ENCODE peak calls at places on chromosomes 3 and 15, in ten cellular contexts. W is AG04450, M is astrocyte, J is GM13977, H is GM12864, P is heart right ventricle, I is progenitor cell of endocrine pancreas, O is OCI-LY7, Q is AG09319, R is psoas muscle. B is an unnamed sample.

GRCh38 chr3:155890671-155891190 is 20.3 kb downstream of the GMPS start:
- DNase-seq in W (peak), J (no peak), I (no peak), O (no peak), R (no peak), P (peak), M (peak), Q (peak), H (no peak), B (no peak)

GRCh38 chr15:78156653-78157052 is 7.5 kb downstream of the IDH3A start:
- DNase-seq in P (no peak), M (no peak), R (no peak), W (no peak), J (no peak), O (no peak), Q (no peak), H (no peak), I (no peak), B (no peak)

GRCh38 chr3:77348244-77348855 is 308.5 kb downstream of the ROBO2 start:
- DNase-seq in O (peak), M (no peak), W (no peak), Q (no peak), H (no peak), R (no peak), J (no peak), I (no peak), P (no peak), B (no peak)

GRCh38 chr3:33490641-33491241 is 50.5 kb upstream of the UBP1 start:
- DNase-seq in M (no peak), R (no peak), H (no peak), P (no peak), W (no peak), O (peak), Q (no peak), I (no peak), J (no peak), B (no peak)

GRCh38 chr3:56748663-56749231 is 53.0 kb downstream of the ARHGEF3 start:
- DNase-seq in R (no peak), Q (no peak), P (no peak), H (no peak), M (no peak), J (no peak), W (no peak), I (no peak), O (no peak), B (no peak)

GRCh38 chr3:133722935-133723334 is 23.3 kb upstream of the TF start:
- DNase-seq in W (no peak), I (no peak), Q (no peak), R (no peak), M (no peak), P (no peak), J (no peak), H (no peak), O (no peak), B (no peak)

GRCh38 chr3:97940034-97940433 is 32.2 kb downstream of the RIOX2 start:
- DNase-seq in R (no peak), P (no peak), H (no peak), I (no peak), W (no peak), J (no peak), M (no peak), Q (no peak), O (no peak), B (no peak)

GRCh38 chr15:66766282-66767228 is 64.5 kb downstream of the SMAD6 start:
- DNase-seq in W (no peak), O (no peak), Q (no peak), H (no peak), I (no peak), M (peak), P (no peak), J (no peak), R (no peak), B (no peak)

GRCh38 chr15:81723758-81724157 is 322.1 kb downstream of the MEX3B start:
- DNase-seq in Q (no peak), I (no peak), M (no peak), J (no peak), H (no peak), R (peak), O (no peak), W (no peak), P (no peak), B (no peak)

GRCh38 chr15:79031821-79032220 is 58.8 kb downstream of the RASGRF1 start:
- DNase-seq in Q (no peak), H (no peak), J (no peak), P (no peak), M (no peak), O (no peak), R (no peak), W (no peak), I (no peak), B (no peak)

GRCh38 chr15:57376695-57377477 is 581 bp downstream of the CGNL1 start:
- DNase-seq in J (peak), O (no peak), I (peak), R (peak), P (peak), Q (no peak), H (no peak), M (no peak), W (no peak), B (no peak)

GRCh38 chr3:107487490-107487889 is 35.3 kb upstream of the BBX start:
- DNase-seq in J (no peak), O (no peak), M (peak), W (no peak), I (no peak), P (no peak), H (no peak), R (no peak), Q (no peak), B (no peak)

GRCh38 chr3:50441818-50442217 is 61.6 kb downstream of the CACNA2D2 start:
- DNase-seq in H (no peak), I (no peak), M (no peak), O (no peak), J (no peak), Q (no peak), W (no peak), R (no peak), P (peak), B (no peak)

GRCh38 chr3:36804295-36805055 is 40.1 kb upstream of the DCLK3 start:
- DNase-seq in H (no peak), W (no peak), P (no peak), I (no peak), O (no peak), R (no peak), J (no peak), M (no peak), Q (no peak), B (no peak)

GRCh38 chr3:48301814-48302194 is 31.7 kb downstream of the SPINK8 start:
- DNase-seq in J (peak), Q (no peak), H (no peak), P (peak), O (peak), M (peak), R (peak), I (no peak), W (no peak), B (no peak)

GRCh38 chr3:134291300-134292254 is 40.9 kb upstream of the RYK start:
- DNase-seq in O (no peak), R (peak), W (no peak), M (peak), I (no peak), P (no peak), H (no peak), J (no peak), Q (peak), B (no peak)

GRCh38 chr3:14453841-14454630 is 51.6 kb downstream of the SLC6A6 start:
- DNase-seq in O (no peak), M (no peak), I (no peak), P (no peak), J (no peak), R (no peak), W (no peak), Q (no peak), H (no peak), B (no peak)

GRCh38 chr15:37016287-37016686 is 84.1 kb downstream of the MEIS2 start:
- DNase-seq in W (no peak), M (peak), Q (peak), H (no peak), O (no peak), R (no peak), P (peak), J (no peak), I (no peak), B (no peak)

GRCh38 chr15:44541282-44541958 is 4.5 kb downstream of the EIF3J start:
- DNase-seq in H (no peak), Q (peak), J (no peak), O (no peak), M (peak), P (no peak), I (no peak), R (no peak), W (peak), B (no peak)

GRCh38 chr3:15044311-15044710 is 20.8 kb downstream of the MRPS25 start:
- DNase-seq in M (no peak), R (no peak), P (no peak), W (no peak), O (peak), J (no peak), Q (no peak), I (no peak), H (no peak), B (no peak)

GRCh38 chr15:67067930-67068542 is 2.6 kb downstream of the SMAD3 start:
- DNase-seq in J (peak), W (no peak), I (no peak), O (no peak), H (no peak), M (no peak), R (no peak), P (no peak), Q (no peak), B (no peak)

GRCh38 chr3:2623463-2623862 is 486.7 kb downstream of the IL5RA start:
- DNase-seq in M (no peak), J (no peak), R (no peak), O (no peak), H (no peak), W (no peak), I (no peak), P (no peak), Q (no peak), B (no peak)

GRCh38 chr15:82650046-82650670 is 3.0 kb upstream of the CPEB1 start:
- DNase-seq in M (no peak), O (no peak), P (no peak), H (no peak), I (no peak), Q (no peak), W (no peak), R (no peak), J (no peak), B (no peak)

GRCh38 chr3:24470277-24470676 is 24.4 kb downstream of the THRB start:
- DNase-seq in I (no peak), O (no peak), Q (no peak), P (no peak), R (no peak), J (no peak), H (no peak), M (no peak), W (no peak), B (no peak)

GRCh38 chr15:48059786-48060185 is 61.0 kb upstream of the SLC24A5 start:
- DNase-seq in P (peak), W (no peak), M (peak), J (no peak), H (no peak), Q (no peak), I (no peak), O (no peak), R (peak), B (no peak)

GRCh38 chr3:9249273-9250192 is at the start of gene SRGAP3:
- DNase-seq in R (peak), M (peak), H (peak), J (peak), O (peak), W (peak), P (peak), Q (peak), I (peak), B (peak)
- TF ChIP-seq CTCF in R (peak), M (no peak), H (peak), J (no peak), O (peak), W (peak), P (peak), Q (peak), I (peak), B (no peak)

GRCh38 chr15:86139828-86140227 is 60.2 kb downstream of the AGBL1 start:
- DNase-seq in W (no peak), J (no peak), I (peak), O (peak), P (no peak), R (no peak), Q (no peak), M (no peak), H (no peak), B (no peak)
- TF ChIP-seq CTCF in W (peak), J (peak), I (peak), O (peak), P (peak), R (peak), Q (no peak), M (peak), H (peak), B (no peak)

DNA sequence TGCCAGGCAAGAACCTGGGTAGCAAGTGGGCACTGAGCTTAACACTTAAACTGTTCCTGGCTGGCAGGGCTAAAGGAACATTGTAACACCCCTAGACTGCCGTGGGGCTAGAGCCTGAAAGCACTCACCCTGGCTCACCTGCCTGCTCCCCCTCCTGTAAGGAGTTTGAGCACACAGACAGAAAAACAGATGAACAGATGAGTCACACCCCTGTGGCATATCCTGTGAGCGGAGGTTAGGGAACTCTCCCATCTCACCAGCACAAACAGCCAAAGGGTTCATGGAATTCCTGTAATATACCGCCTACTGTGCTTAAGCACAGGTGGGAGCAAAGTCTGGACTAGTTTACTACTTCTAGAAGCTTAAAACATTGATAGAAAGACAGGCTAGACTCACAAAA is 300.1 kb downstream of the ROBO1 start:
- DNase-seq in I (no peak), H (no peak), W (no peak), Q (no peak), P (no peak), M (peak), J (no peak), O (no peak), R (no peak), B (no peak)
- TF ChIP-seq CTCF in I (no peak), H (no peak), W (no peak), Q (no peak), P (no peak), M (no peak), J (no peak), O (no peak), R (no peak), B (no peak)

GRCh38 chr3:128849776-128850542 is 29.5 kb upstream of the ACAD9 start:
- DNase-seq in M (no peak), W (no peak), H (no peak), Q (no peak), R (no peak), O (no peak), P (no peak), I (no peak), J (peak), B (no peak)
- TF ChIP-seq CTCF in M (no peak), W (peak), H (no peak), Q (peak), R (no peak), O (no peak), P (no peak), I (no peak), J (peak), B (no peak)

B was measured in HL-60.